ENCODE peak calls at places on chromosomes 11 and 22, in nine cellular contexts. O is osteoblast, P is cardiac fibroblast, I is A549, T is SK-N-SH, W is pancreas, G is fibroblast of villous mesenchyme, R is nephron progenitor cell, N is retinal pigment epithelial cell. E is an unnamed sample.

GRCh38 chr22:44337658-44338004 is 24.9 kb upstream of the SHISAL1 start:
- DNase-seq in O (peak; percentile 98), T (no peak), W (no peak), P (peak; percentile 72), G (peak; percentile 73), R (no peak), I (peak; percentile 38), N (no peak), E (no peak)

GRCh38 chr11:76653674-76654309 is 16.8 kb downstream of the LRRC32 start:
- DNase-seq in P (peak; percentile 96), W (no peak), N (no peak), G (peak; percentile 98), T (no peak), I (no peak), O (peak; percentile 92), R (no peak), E (no peak)

GRCh38 chr22:45946805-45947600 is 30.0 kb downstream of the WNT7B start:
- DNase-seq in P (no peak), R (no peak), N (no peak), G (no peak), I (no peak), T (peak; percentile 57), O (no peak), W (no peak), E (no peak)

GRCh38 chr11:95305726-95306522 is 74.9 kb upstream of the SESN3 start:
- DNase-seq in P (peak; percentile 18), R (no peak), O (no peak), I (no peak), T (no peak), G (no peak), N (peak; percentile 41), W (no peak), E (no peak)

GRCh38 chr22:30866216-30866615 is 102.4 kb downstream of the MORC2 start:
- DNase-seq in I (no peak), O (no peak), T (peak; percentile 4), W (peak; percentile 1), R (no peak), N (no peak), G (no peak), P (no peak), E (no peak)

GRCh38 chr22:17087176-17088131 is 2.7 kb downstream of the IL17RA start:
- DNase-seq in G (peak; percentile 86), T (no peak), R (no peak), I (no peak), W (no peak), N (no peak), P (peak; percentile 55), O (no peak), E (no peak)

GRCh38 chr22:45216133-45217003 is 24.3 kb downstream of the KIAA0930 start:
- DNase-seq in R (peak; percentile 50), P (peak; percentile 51), T (no peak), I (no peak), W (no peak), O (peak; percentile 85), N (no peak), G (peak; percentile 89), E (no peak)

GRCh38 chr22:19869497-19870152 is 15.0 kb upstream of the GNB1L start:
- DNase-seq in P (no peak), T (no peak), W (no peak), O (peak; percentile 27), G (no peak), I (no peak), N (no peak), R (no peak), E (no peak)

GRCh38 chr11:76859708-76860233 is 947 bp upstream of the ACER3 start:
- DNase-seq in W (no peak), P (no peak), O (peak; percentile 69), T (no peak), R (no peak), G (no peak), I (no peak), N (no peak), E (no peak)

GRCh38 chr22:44710474-44711235 is 8.7 kb downstream of the PRR5 start:
- DNase-seq in R (no peak), W (no peak), N (no peak), I (no peak), G (no peak), T (no peak), O (peak; percentile 59), P (no peak), E (no peak)

GRCh38 chr11:115660072-115660805 is 156.0 kb upstream of the CADM1 start:
- DNase-seq in O (no peak), W (no peak), P (no peak), N (no peak), G (no peak), R (peak; percentile 43), T (no peak), I (no peak), E (no peak)

GRCh38 chr22:23752090-23752691 is 1.3 kb upstream of the ZNF70 start:
- DNase-seq in T (peak; percentile 30), G (no peak), I (no peak), R (no peak), N (no peak), O (peak; percentile 42), W (no peak), P (no peak), E (no peak)

GRCh38 chr11:108432783-108433182 is 34.5 kb downstream of the C11orf65 start:
- DNase-seq in R (no peak), T (no peak), N (no peak), W (no peak), O (peak; percentile 57), G (peak; percentile 33), I (no peak), P (no peak), E (peak; percentile 18)

GRCh38 chr11:69044111-69045013 is 4.4 kb upstream of the TPCN2 start:
- DNase-seq in O (peak; percentile 93), T (peak; percentile 77), I (peak; percentile 80), P (peak; percentile 72), G (peak; percentile 95), W (peak; percentile 49), R (peak; percentile 66), N (peak; percentile 60), E (peak; percentile 35)

GRCh38 chr11:66316849-66317251 is at the start of gene CD248:
- DNase-seq in R (peak; percentile 66), G (peak; percentile 92), P (peak; percentile 96), T (peak; percentile 83), W (no peak), I (no peak), O (peak; percentile 96), N (no peak), E (no peak)

GRCh38 chr11:65616575-65617001 is 1.0 kb downstream of the PCNX3 start:
- DNase-seq in T (no peak), O (no peak), P (no peak), W (no peak), R (no peak), G (peak; percentile 7), I (no peak), N (no peak), E (no peak)

GRCh38 chr22:46830841-46831240 is 68.4 kb downstream of the TBC1D22A start:
- DNase-seq in P (no peak), W (no peak), G (no peak), O (no peak), I (peak; percentile 34), T (no peak), N (no peak), R (no peak), E (no peak)

GRCh38 chr11:112962854-112963367 is 1.7 kb downstream of the NCAM1 start:
- DNase-seq in W (peak; percentile 31), T (peak; percentile 85), P (peak; percentile 15), G (no peak), N (no peak), R (peak; percentile 80), I (no peak), O (peak; percentile 79), E (no peak)

GRCh38 chr11:64762277-64762915 is 2.6 kb upstream of the PYGM start:
- DNase-seq in G (no peak), W (no peak), R (no peak), O (peak; percentile 63), I (no peak), P (no peak), N (no peak), T (peak; percentile 24), E (peak; percentile 52)

GRCh38 chr11:131800452-131800851 is 430.0 kb downstream of the NTM start:
- DNase-seq in W (no peak), I (no peak), G (no peak), P (no peak), R (no peak), O (no peak), N (no peak), T (no peak), E (no peak)

GRCh38 chr22:43203471-43203981 is 16.6 kb upstream of the TTLL12 start:
- DNase-seq in I (no peak), O (no peak), G (no peak), N (no peak), T (no peak), R (peak; percentile 59), P (no peak), W (no peak), E (no peak)

GRCh38 chr22:31896472-31896871 is 47.9 kb upstream of the YWHAH start:
- DNase-seq in P (no peak), O (no peak), I (no peak), R (no peak), N (no peak), G (no peak), T (no peak), W (no peak), E (no peak)

GRCh38 chr11:124897681-124898680 is at the start of gene ROBO4:
- DNase-seq in R (no peak), O (peak; percentile 79), I (no peak), W (no peak), N (peak; percentile 54), G (peak; percentile 67), P (peak; percentile 89), T (peak; percentile 15), E (peak; percentile 67)
- TF ChIP-seq CTCF in R (no peak), O (peak; percentile 18), I (no peak), W (no peak), N (no peak), G (peak; percentile 2), P (peak; percentile 33), T (peak; percentile 27), E (peak; percentile 6)

GRCh38 chr11:34242037-34242625 is 115.7 kb downstream of the ABTB2 start:
- DNase-seq in R (no peak), O (no peak), N (no peak), T (no peak), I (peak; percentile 33), G (peak; percentile 78), P (peak; percentile 56), W (no peak), E (peak; percentile 60)
- TF ChIP-seq CTCF in R (no peak), O (no peak), N (no peak), T (no peak), I (no peak), G (no peak), P (no peak), W (no peak), E (no peak)

DNA sequence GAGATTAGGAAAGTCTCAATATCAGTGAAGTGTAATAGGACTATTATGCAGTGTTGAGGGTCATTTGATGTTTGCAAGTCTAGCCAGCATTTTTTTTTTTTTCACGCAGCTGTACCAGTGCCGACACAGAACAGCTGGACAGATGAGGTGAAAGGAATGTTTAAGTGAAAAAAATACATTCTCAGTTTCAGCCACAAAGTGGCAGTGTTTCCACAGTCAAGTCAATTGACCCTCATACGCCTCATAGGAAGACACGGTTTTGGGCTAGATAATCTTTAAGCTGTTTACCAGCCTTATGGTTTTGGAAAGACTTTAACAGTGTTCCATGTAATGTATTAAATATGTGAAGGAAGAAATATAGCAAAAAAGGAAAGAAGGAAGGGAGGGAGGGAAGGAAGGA is 349.9 kb upstream of the ANO3 start:
- DNase-seq in N (peak; percentile 11), R (peak; percentile 12), I (peak; percentile 4), P (peak; percentile 87), G (peak; percentile 76), O (peak; percentile 5), T (peak; percentile 30), W (no peak), E (peak; percentile 14)
- TF ChIP-seq CTCF in N (peak; percentile 52), R (peak; percentile 50), I (peak; percentile 69), P (peak; percentile 44), G (peak; percentile 66), O (peak; percentile 51), T (peak; percentile 73), W (peak; percentile 26), E (peak; percentile 29)

GRCh38 chr11:62588966-62589637 is 2.2 kb downstream of the TUT1 start:
- DNase-seq in W (peak; percentile 4), G (peak; percentile 23), I (no peak), T (no peak), O (peak; percentile 18), P (no peak), N (no peak), R (no peak), E (no peak)
- TF ChIP-seq CTCF in W (no peak), G (peak; percentile 42), I (peak; percentile 25), T (peak; percentile 54), O (peak; percentile 50), P (peak; percentile 37), N (peak; percentile 52), R (peak; percentile 31), E (peak; percentile 38)